ENCODE peak calls at places on chromosomes 2 and 18, in nine cellular contexts. B, K, C, R, H, W, X, G and D are unnamed samples.

GRCh38 chr2:37711308-37711731 is 39.9 kb upstream of the CDC42EP3 start:
- DNase-seq in B (peak), K (no peak), C (no peak), R (peak), H (peak), W (peak), X (no peak), G (no peak), D (peak)

GRCh38 chr2:120401275-120402069 is 55.5 kb downstream of the INHBB start:
- DNase-seq in B (no peak), K (no peak), C (no peak), R (no peak), H (no peak), W (no peak), X (no peak), G (no peak), D (no peak)

GRCh38 chr2:84938194-84938879 is 32.6 kb upstream of the KCMF1 start:
- DNase-seq in B (no peak), K (no peak), C (no peak), R (peak), H (peak), W (peak), X (no peak), G (no peak), D (no peak)

GRCh38 chr2:134120718-134121630 is 132.9 kb upstream of the MGAT5 start:
- DNase-seq in B (peak), K (peak), C (peak), R (peak), H (peak), W (peak), X (peak), G (peak), D (peak)

GRCh38 chr2:120887844-120888243 is 152.2 kb downstream of the GLI2 start:
- DNase-seq in B (no peak), K (no peak), C (peak), R (no peak), H (no peak), W (no peak), X (no peak), G (no peak), D (no peak)

GRCh38 chr18:48948112-48949050 is 2.4 kb downstream of the SMAD7 start:
- DNase-seq in B (peak), K (peak), C (no peak), R (peak), H (no peak), W (peak), X (no peak), G (peak), D (peak)

GRCh38 chr2:241638063-241638660 is 669 bp downstream of the ATG4B start:
- DNase-seq in B (no peak), K (no peak), C (no peak), R (no peak), H (no peak), W (peak), X (no peak), G (no peak), D (no peak)

GRCh38 chr2:157185828-157186227 is 71.7 kb upstream of the GALNT5 start:
- DNase-seq in B (peak), K (no peak), C (no peak), R (peak), H (peak), W (peak), X (no peak), G (no peak), D (no peak)

GRCh38 chr2:236250909-236251579 is 13.2 kb downstream of the ASB18 start:
- DNase-seq in B (no peak), K (no peak), C (no peak), R (no peak), H (no peak), W (no peak), X (no peak), G (no peak), D (no peak)

GRCh38 chr2:29931818-29932217 is 10.4 kb upstream of the ALK start:
- DNase-seq in B (no peak), K (no peak), C (no peak), R (no peak), H (no peak), W (no peak), X (no peak), G (no peak), D (no peak)

GRCh38 chr2:232325324-232326273 is 53.0 kb upstream of the ALPP start:
- DNase-seq in B (peak), K (peak), C (peak), R (peak), H (peak), W (peak), X (peak), G (peak), D (peak)

GRCh38 chr2:111028720-111029119 is 92.0 kb upstream of the BCL2L11 start:
- DNase-seq in B (no peak), K (no peak), C (no peak), R (peak), H (no peak), W (peak), X (no peak), G (no peak), D (no peak)
- TF ChIP-seq CTCF in B (peak), K (peak), C (no peak), R (peak), H (no peak), W (no peak), X (no peak), G (no peak), D (no peak)

GRCh38 chr2:118061135-118061955 is 26.9 kb upstream of the INSIG2 start:
- DNase-seq in B (peak), K (peak), C (peak), R (peak), H (peak), W (peak), X (peak), G (no peak), D (no peak)
- TF ChIP-seq CTCF in B (peak), K (peak), C (no peak), R (peak), H (peak), W (peak), X (peak), G (peak), D (no peak)

GRCh38 chr2:60503923-60504514 is 49.4 kb downstream of the BCL11A start:
- DNase-seq in B (no peak), K (no peak), C (no peak), R (no peak), H (no peak), W (no peak), X (no peak), G (no peak), D (no peak)
- TF ChIP-seq CTCF in B (no peak), K (peak), C (no peak), R (no peak), H (peak), W (no peak), X (no peak), G (peak), D (no peak)

DNA sequence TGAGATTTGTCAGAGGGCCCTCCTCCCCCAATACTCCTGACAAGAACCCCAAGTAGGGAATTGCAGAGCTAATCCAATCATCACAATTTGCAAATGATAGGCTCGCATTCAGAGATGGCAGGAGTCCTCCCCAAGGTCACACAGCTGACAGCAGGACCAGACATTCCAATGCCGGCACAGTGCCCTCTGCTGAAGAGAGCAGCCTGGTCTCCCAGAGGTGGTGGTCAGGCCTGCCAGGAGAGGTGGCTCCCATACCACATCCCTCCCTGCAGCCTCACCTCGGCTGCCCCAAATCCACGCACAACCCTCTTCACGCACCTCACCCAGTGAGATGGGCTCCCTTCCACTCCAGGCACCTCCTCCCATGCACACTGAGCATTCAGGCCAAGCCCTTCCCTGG is 25.4 kb downstream of the EN1 start:
- DNase-seq in B (no peak), K (no peak), C (no peak), R (no peak), H (no peak), W (no peak), X (no peak), G (no peak), D (no peak)
- TF ChIP-seq CTCF in B (no peak), K (no peak), C (no peak), R (no peak), H (no peak), W (no peak), X (no peak), G (no peak), D (no peak)

DNA sequence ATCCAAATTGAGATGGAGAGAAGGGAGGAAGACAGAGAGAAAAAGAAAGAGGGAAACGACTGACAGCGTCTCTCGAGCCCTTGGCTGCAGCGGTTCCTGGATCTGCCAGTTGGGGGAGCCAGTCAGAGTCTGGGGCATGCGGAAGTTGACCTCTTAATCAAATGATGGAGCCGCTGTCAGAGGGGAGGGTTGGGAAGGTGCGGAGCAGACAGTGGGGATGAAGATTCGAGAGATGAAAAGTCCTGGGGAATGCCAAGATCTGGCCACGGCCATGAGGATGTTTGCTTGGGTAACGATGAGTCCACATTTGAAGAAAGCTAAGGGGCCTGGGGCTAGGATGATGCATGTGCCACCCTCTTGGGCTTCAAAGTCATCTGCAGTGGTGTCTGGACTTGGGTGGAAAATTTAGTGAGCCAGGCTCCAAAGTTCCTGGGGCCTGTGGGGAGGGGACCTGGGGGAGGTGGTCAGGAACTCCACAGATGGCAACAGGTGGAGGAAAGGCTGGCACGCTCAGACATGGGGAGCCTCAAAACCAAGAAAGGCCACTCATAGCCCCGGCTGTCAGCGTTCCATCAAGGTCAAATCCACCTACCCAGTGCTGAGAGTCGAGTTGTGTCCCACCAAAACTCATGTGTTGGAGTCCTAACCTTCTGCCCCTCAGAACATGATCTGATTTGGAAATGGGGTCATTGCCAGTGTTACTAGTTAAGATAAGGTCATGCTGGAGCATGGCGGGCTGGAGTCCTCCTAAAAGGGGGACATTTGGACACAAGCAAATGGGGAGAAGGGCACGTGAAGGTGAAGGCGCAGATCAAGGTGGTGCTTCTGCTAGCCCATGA is 200.1 kb downstream of the NDUFA10 start:
- DNase-seq in B (no peak), K (peak), C (no peak), R (no peak), H (no peak), W (no peak), X (peak), G (no peak), D (no peak)
- TF ChIP-seq CTCF in B (no peak), K (no peak), C (no peak), R (no peak), H (no peak), W (no peak), X (no peak), G (no peak), D (no peak)

GRCh38 chr2:215912299-215912842 is 101.0 kb downstream of the MREG start:
- DNase-seq in B (no peak), K (no peak), C (no peak), R (no peak), H (no peak), W (no peak), X (no peak), G (no peak), D (no peak)
- TF ChIP-seq CTCF in B (peak), K (peak), C (no peak), R (peak), H (peak), W (peak), X (no peak), G (no peak), D (no peak)

DNA sequence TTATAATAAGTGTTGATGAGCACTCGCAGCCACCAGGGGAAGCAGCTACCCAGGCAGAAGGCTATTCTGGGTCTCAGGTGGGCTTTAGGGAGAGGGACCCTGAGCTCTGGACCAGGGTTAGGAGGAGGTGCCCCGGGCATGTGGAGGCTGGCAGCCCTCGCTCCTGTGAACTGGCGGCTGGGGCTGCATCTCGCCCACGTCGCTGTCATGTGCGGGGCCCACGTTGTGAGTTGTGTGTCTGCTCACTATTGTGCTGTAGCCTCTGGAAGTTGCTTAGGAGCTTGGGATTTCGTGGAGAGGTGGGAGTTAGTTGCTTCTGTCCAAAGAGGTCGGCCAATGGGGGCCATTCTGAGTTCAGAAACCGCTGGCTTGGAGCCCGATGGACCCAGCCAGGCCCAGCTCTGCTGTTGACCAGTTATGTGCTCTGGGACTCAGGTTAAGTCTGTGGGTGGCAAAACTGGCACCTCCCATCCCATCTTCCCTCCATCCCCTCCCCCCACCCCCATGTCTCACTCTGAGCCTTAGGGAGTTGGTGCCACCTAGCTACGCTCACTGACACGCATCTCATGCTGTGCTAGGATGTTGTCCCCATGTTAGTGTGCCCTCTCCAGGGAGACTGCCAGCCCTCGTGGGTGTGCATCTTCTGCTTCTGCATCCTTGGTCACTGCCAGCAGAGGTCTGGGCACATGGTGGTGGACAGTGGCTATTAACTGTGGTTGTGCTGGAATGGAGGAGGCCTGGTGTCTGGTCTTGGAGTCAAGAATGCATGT is 18.5 kb downstream of the RRM2 start:
- DNase-seq in B (no peak), K (no peak), C (no peak), R (no peak), H (no peak), W (no peak), X (no peak), G (no peak), D (no peak)
- TF ChIP-seq CTCF in B (peak), K (peak), C (no peak), R (peak), H (no peak), W (no peak), X (no peak), G (no peak), D (no peak)

GRCh38 chr2:12953596-12953995 is 236.9 kb downstream of the TRIB2 start:
- DNase-seq in B (no peak), K (no peak), C (no peak), R (no peak), H (no peak), W (no peak), X (no peak), G (no peak), D (no peak)
- TF ChIP-seq CTCF in B (no peak), K (no peak), C (no peak), R (no peak), H (no peak), W (no peak), X (no peak), G (no peak), D (no peak)